ENCODE peak calls at places on chromosomes 16 and 17, in eight cellular contexts. One of them, this sample, is unnamed.

GRCh38 chr16:77905356-77905920 is 116.9 kb upstream of the CLEC3A start:
- DNase-seq in AG09319: no peak
- DNase-seq in OCI-LY7: no peak
- DNase-seq in AG09309: no peak
- DNase-seq in hepatocyte: peak
- DNase-seq in omental fat pad: no peak
- DNase-seq in AG04449: no peak
- DNase-seq in Calu3: no peak
- DNase-seq in this sample: no peak

GRCh38 chr16:75288596-75289120 is 37.2 kb upstream of the BCAR1 start:
- DNase-seq in AG09319: no peak
- DNase-seq in OCI-LY7: no peak
- DNase-seq in AG09309: no peak
- DNase-seq in hepatocyte: no peak
- DNase-seq in omental fat pad: no peak
- DNase-seq in AG04449: no peak
- DNase-seq in Calu3: no peak
- DNase-seq in this sample: no peak

GRCh38 chr17:8753976-8754440 is 4.3 kb downstream of the SPDYE4 start:
- DNase-seq in AG09319: no peak
- DNase-seq in OCI-LY7: peak
- DNase-seq in AG09309: no peak
- DNase-seq in hepatocyte: peak
- DNase-seq in omental fat pad: no peak
- DNase-seq in AG04449: no peak
- DNase-seq in Calu3: no peak
- DNase-seq in this sample: peak

GRCh38 chr17:38871247-38871991 is 1.6 kb downstream of the LASP1 start:
- DNase-seq in AG09319: no peak
- DNase-seq in OCI-LY7: peak
- DNase-seq in AG09309: no peak
- DNase-seq in hepatocyte: peak
- DNase-seq in omental fat pad: peak
- DNase-seq in AG04449: no peak
- DNase-seq in Calu3: peak
- DNase-seq in this sample: peak

GRCh38 chr17:10156579-10157488 is 41.6 kb downstream of the GAS7 start:
- DNase-seq in AG09319: no peak
- DNase-seq in OCI-LY7: no peak
- DNase-seq in AG09309: no peak
- DNase-seq in hepatocyte: no peak
- DNase-seq in omental fat pad: no peak
- DNase-seq in AG04449: no peak
- DNase-seq in Calu3: no peak
- DNase-seq in this sample: peak

GRCh38 chr17:43714338-43715149 is 44.0 kb downstream of the SOST start:
- DNase-seq in AG09319: no peak
- DNase-seq in OCI-LY7: no peak
- DNase-seq in AG09309: no peak
- DNase-seq in hepatocyte: no peak
- DNase-seq in omental fat pad: no peak
- DNase-seq in AG04449: no peak
- DNase-seq in Calu3: no peak
- DNase-seq in this sample: no peak

GRCh38 chr16:1546430-1546829 is 13.0 kb downstream of the TMEM204 start:
- DNase-seq in AG09319: no peak
- DNase-seq in OCI-LY7: no peak
- DNase-seq in AG09309: no peak
- DNase-seq in hepatocyte: no peak
- DNase-seq in omental fat pad: no peak
- DNase-seq in AG04449: no peak
- DNase-seq in Calu3: no peak
- DNase-seq in this sample: no peak

GRCh38 chr17:77649717-77650211 is 308.7 kb upstream of the TNRC6C start:
- DNase-seq in AG09319: peak
- DNase-seq in OCI-LY7: peak
- DNase-seq in AG09309: peak
- DNase-seq in hepatocyte: no peak
- DNase-seq in omental fat pad: no peak
- DNase-seq in AG04449: no peak
- DNase-seq in Calu3: no peak
- DNase-seq in this sample: no peak

GRCh38 chr16:50351116-50351515 is 17.7 kb downstream of the BRD7 start:
- DNase-seq in AG09319: no peak
- DNase-seq in OCI-LY7: no peak
- DNase-seq in AG09309: no peak
- DNase-seq in hepatocyte: no peak
- DNase-seq in omental fat pad: no peak
- DNase-seq in AG04449: no peak
- DNase-seq in Calu3: no peak
- DNase-seq in this sample: no peak

GRCh38 chr17:7440823-7441174 is 1.5 kb downstream of the FGF11 start:
- DNase-seq in AG09319: no peak
- DNase-seq in OCI-LY7: no peak
- DNase-seq in AG09309: no peak
- DNase-seq in hepatocyte: peak
- DNase-seq in omental fat pad: no peak
- DNase-seq in AG04449: no peak
- DNase-seq in Calu3: no peak
- DNase-seq in this sample: peak

GRCh38 chr16:67199011-67199807 is at the start of gene ELMO3:
- DNase-seq in AG09319: no peak
- DNase-seq in OCI-LY7: no peak
- DNase-seq in AG09309: no peak
- DNase-seq in hepatocyte: peak
- DNase-seq in omental fat pad: no peak
- DNase-seq in AG04449: no peak
- DNase-seq in Calu3: peak
- DNase-seq in this sample: peak
- TF ChIP-seq CTCF in AG09319: peak
- TF ChIP-seq CTCF in OCI-LY7: no peak
- TF ChIP-seq CTCF in AG09309: peak
- TF ChIP-seq CTCF in hepatocyte: peak
- TF ChIP-seq CTCF in omental fat pad: no peak
- TF ChIP-seq CTCF in AG04449: peak
- TF ChIP-seq CTCF in Calu3: peak
- TF ChIP-seq CTCF in this sample: no peak

GRCh38 chr16:56317998-56318912 is 107.1 kb downstream of the AMFR start:
- DNase-seq in AG09319: peak
- DNase-seq in OCI-LY7: peak
- DNase-seq in AG09309: peak
- DNase-seq in hepatocyte: peak
- DNase-seq in omental fat pad: peak
- DNase-seq in AG04449: no peak
- DNase-seq in Calu3: peak
- DNase-seq in this sample: peak

GRCh38 chr16:56320081-56320480 is 105.3 kb downstream of the AMFR start:
- DNase-seq in AG09319: no peak
- DNase-seq in OCI-LY7: no peak
- DNase-seq in AG09309: no peak
- DNase-seq in hepatocyte: no peak
- DNase-seq in omental fat pad: no peak
- DNase-seq in AG04449: no peak
- DNase-seq in Calu3: no peak
- DNase-seq in this sample: no peak

GRCh38 chr16:56321571-56321970 is 103.8 kb downstream of the AMFR start:
- DNase-seq in AG09319: no peak
- DNase-seq in OCI-LY7: no peak
- DNase-seq in AG09309: no peak
- DNase-seq in hepatocyte: no peak
- DNase-seq in omental fat pad: no peak
- DNase-seq in AG04449: no peak
- DNase-seq in Calu3: no peak
- DNase-seq in this sample: no peak

GRCh38 chr16:56321159-56321558 is 104.2 kb downstream of the AMFR start:
- DNase-seq in AG09319: no peak
- DNase-seq in OCI-LY7: no peak
- DNase-seq in AG09309: no peak
- DNase-seq in hepatocyte: no peak
- DNase-seq in omental fat pad: no peak
- DNase-seq in AG04449: no peak
- DNase-seq in Calu3: no peak
- DNase-seq in this sample: no peak

GRCh38 chr16:56319391-56319790 is 106.0 kb downstream of the AMFR start:
- DNase-seq in AG09319: no peak
- DNase-seq in OCI-LY7: no peak
- DNase-seq in AG09309: no peak
- DNase-seq in hepatocyte: no peak
- DNase-seq in omental fat pad: no peak
- DNase-seq in AG04449: no peak
- DNase-seq in Calu3: no peak
- DNase-seq in this sample: no peak
- TF ChIP-seq CTCF in AG09319: no peak
- TF ChIP-seq CTCF in OCI-LY7: no peak
- TF ChIP-seq CTCF in AG09309: no peak
- TF ChIP-seq CTCF in hepatocyte: no peak
- TF ChIP-seq CTCF in omental fat pad: no peak
- TF ChIP-seq CTCF in AG04449: no peak
- TF ChIP-seq CTCF in Calu3: no peak
- TF ChIP-seq CTCF in this sample: no peak

GRCh38 chr17:80424878-80425765 is 10.2 kb downstream of the ENDOV start:
- DNase-seq in AG09319: no peak
- DNase-seq in OCI-LY7: peak
- DNase-seq in AG09309: no peak
- DNase-seq in hepatocyte: no peak
- DNase-seq in omental fat pad: no peak
- DNase-seq in AG04449: no peak
- DNase-seq in Calu3: no peak
- DNase-seq in this sample: peak
- TF ChIP-seq CTCF in AG09319: no peak
- TF ChIP-seq CTCF in OCI-LY7: no peak
- TF ChIP-seq CTCF in AG09309: no peak
- TF ChIP-seq CTCF in hepatocyte: no peak
- TF ChIP-seq CTCF in omental fat pad: no peak
- TF ChIP-seq CTCF in AG04449: no peak
- TF ChIP-seq CTCF in Calu3: no peak
- TF ChIP-seq CTCF in this sample: no peak

DNA sequence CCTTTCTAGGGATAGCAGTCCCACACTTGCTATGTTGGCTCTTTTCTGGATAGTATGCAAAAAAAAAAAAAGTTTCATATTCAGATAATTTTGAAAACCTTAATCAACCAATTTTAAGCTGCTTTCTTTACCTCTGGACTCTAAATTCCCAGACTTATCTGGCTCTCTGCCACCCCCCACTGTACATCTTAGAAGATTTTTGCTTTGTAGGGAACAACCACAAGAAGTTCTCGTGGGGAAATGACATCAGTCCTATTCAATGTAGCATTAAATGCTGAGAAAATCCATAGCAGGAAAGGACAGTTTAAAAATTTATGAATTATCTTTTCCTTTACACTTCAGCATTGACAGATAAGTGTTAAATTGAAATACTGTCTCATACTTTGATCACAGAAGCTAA is 562.7 kb upstream of the HSBP1 start:
- DNase-seq in AG09319: no peak
- DNase-seq in OCI-LY7: no peak
- DNase-seq in AG09309: no peak
- DNase-seq in hepatocyte: no peak
- DNase-seq in omental fat pad: no peak
- DNase-seq in AG04449: peak
- DNase-seq in Calu3: no peak
- DNase-seq in this sample: no peak
- TF ChIP-seq CTCF in AG09319: no peak
- TF ChIP-seq CTCF in OCI-LY7: no peak
- TF ChIP-seq CTCF in AG09309: no peak
- TF ChIP-seq CTCF in hepatocyte: no peak
- TF ChIP-seq CTCF in omental fat pad: no peak
- TF ChIP-seq CTCF in AG04449: no peak
- TF ChIP-seq CTCF in Calu3: no peak
- TF ChIP-seq CTCF in this sample: no peak

GRCh38 chr17:61410100-61410551 is 10.5 kb downstream of the TBX2 start:
- DNase-seq in AG09319: no peak
- DNase-seq in OCI-LY7: no peak
- DNase-seq in AG09309: no peak
- DNase-seq in hepatocyte: no peak
- DNase-seq in omental fat pad: no peak
- DNase-seq in AG04449: no peak
- DNase-seq in Calu3: no peak
- DNase-seq in this sample: peak

GRCh38 chr17:61411944-61412859 is 12.6 kb downstream of the TBX2 start:
- DNase-seq in AG09319: peak
- DNase-seq in OCI-LY7: peak
- DNase-seq in AG09309: no peak
- DNase-seq in hepatocyte: peak
- DNase-seq in omental fat pad: peak
- DNase-seq in AG04449: no peak
- DNase-seq in Calu3: peak
- DNase-seq in this sample: peak

GRCh38 chr17:61412860-61413653 is 13.4 kb downstream of the TBX2 start:
- DNase-seq in AG09319: no peak
- DNase-seq in OCI-LY7: no peak
- DNase-seq in AG09309: no peak
- DNase-seq in hepatocyte: peak
- DNase-seq in omental fat pad: no peak
- DNase-seq in AG04449: no peak
- DNase-seq in Calu3: no peak
- DNase-seq in this sample: no peak

GRCh38 chr17:61410555-61411089 is 11.0 kb downstream of the TBX2 start:
- DNase-seq in AG09319: peak
- DNase-seq in OCI-LY7: peak
- DNase-seq in AG09309: no peak
- DNase-seq in hepatocyte: peak
- DNase-seq in omental fat pad: no peak
- DNase-seq in AG04449: no peak
- DNase-seq in Calu3: no peak
- DNase-seq in this sample: peak

DNA sequence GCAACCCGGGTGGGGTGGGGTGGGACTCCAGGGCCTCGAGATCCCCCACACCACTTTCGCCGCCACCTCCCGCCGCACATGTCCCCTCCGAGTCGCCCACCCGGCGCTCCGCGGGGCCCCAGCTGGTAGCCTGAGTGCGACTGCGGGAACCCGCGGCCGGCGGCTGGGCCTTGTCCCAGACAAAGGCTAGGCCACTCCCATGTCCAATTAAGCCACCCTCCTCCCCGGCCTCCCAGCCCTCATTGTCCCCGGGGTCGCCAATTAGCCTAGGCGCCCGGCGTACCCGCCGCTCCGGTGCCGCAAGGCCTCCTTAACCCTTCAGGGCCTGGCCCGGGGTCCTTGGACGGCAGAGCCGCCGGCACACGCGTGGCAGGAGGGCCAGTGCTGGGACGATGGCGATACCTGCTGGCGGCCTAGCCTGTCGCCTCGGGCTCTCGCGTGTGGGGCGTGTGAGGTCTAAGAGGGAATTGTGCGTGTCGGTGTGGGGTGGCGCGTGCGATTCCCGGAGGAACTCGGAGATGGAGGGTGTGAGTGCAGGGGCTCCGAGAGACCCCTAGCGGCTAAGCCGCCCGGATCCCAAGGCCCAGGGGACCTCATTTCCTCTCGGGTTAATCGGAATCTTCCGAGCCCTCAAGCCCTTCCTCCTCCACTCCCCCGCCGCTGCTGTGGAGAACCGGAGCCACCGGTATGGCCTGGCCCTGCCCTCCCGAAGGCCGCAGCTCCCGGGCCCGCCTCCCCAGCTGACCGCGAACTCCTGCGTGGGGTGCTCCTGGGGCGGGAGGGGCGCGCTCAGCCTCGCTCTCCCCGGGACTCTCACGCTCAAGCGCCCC is 11.7 kb downstream of the TBX2 start:
- DNase-seq in AG09319: peak
- DNase-seq in OCI-LY7: peak
- DNase-seq in AG09309: no peak
- DNase-seq in hepatocyte: peak
- DNase-seq in omental fat pad: no peak
- DNase-seq in AG04449: no peak
- DNase-seq in Calu3: peak
- DNase-seq in this sample: peak
- TF ChIP-seq CTCF in AG09319: peak
- TF ChIP-seq CTCF in OCI-LY7: no peak
- TF ChIP-seq CTCF in AG09309: peak
- TF ChIP-seq CTCF in hepatocyte: peak
- TF ChIP-seq CTCF in omental fat pad: no peak
- TF ChIP-seq CTCF in AG04449: no peak
- TF ChIP-seq CTCF in Calu3: peak
- TF ChIP-seq CTCF in this sample: peak